ENCODE peak calls at places on chromosomes 12 and 14, in four cellular contexts. One of them, this sample, is unnamed.

GRCh38 chr14:101476258-101476930 is 84.9 kb upstream of the DIO3 start:
- DNase-seq in astrocyte: no peak
- DNase-seq in MM.1S: no peak
- DNase-seq in GM23248: no peak
- DNase-seq in this sample: peak; percentile 75

GRCh38 chr14:100004392-100004791 is 60.8 kb upstream of the EVL start:
- DNase-seq in GM23248: no peak
- DNase-seq in MM.1S: no peak
- DNase-seq in astrocyte: no peak
- DNase-seq in this sample: no peak

GRCh38 chr12:52521581-52522266 is 1.5 kb upstream of the KRT5 start:
- DNase-seq in astrocyte: peak; percentile 39
- DNase-seq in MM.1S: no peak
- DNase-seq in GM23248: peak; percentile 64
- DNase-seq in this sample: peak; percentile 97

GRCh38 chr12:15584366-15585041 is 204.7 kb downstream of the EPS8 start:
- DNase-seq in GM23248: peak; percentile 77
- DNase-seq in MM.1S: peak; percentile 63
- DNase-seq in astrocyte: peak; percentile 53
- DNase-seq in this sample: no peak

GRCh38 chr12:132904718-132905328 is 17.4 kb upstream of the CHFR start:
- DNase-seq in MM.1S: no peak
- DNase-seq in astrocyte: no peak
- DNase-seq in GM23248: peak; percentile 72
- DNase-seq in this sample: no peak

GRCh38 chr12:32399373-32400113 is at the start of gene FGD4:
- DNase-seq in GM23248: peak; percentile 77
- DNase-seq in astrocyte: peak; percentile 70
- DNase-seq in MM.1S: peak; percentile 90
- DNase-seq in this sample: peak; percentile 88

GRCh38 chr14:81506512-81506911 is 27.1 kb downstream of the SEL1L start:
- DNase-seq in GM23248: no peak
- DNase-seq in astrocyte: no peak
- DNase-seq in MM.1S: no peak
- DNase-seq in this sample: no peak

GRCh38 chr14:61749867-61750266 is 12.4 kb upstream of the SNAPC1 start:
- DNase-seq in GM23248: peak; percentile 49
- DNase-seq in astrocyte: no peak
- DNase-seq in MM.1S: no peak
- DNase-seq in this sample: peak; percentile 78

GRCh38 chr12:66074561-66074960 is 56.0 kb downstream of the LLPH start:
- DNase-seq in astrocyte: peak; percentile 52
- DNase-seq in GM23248: peak; percentile 11
- DNase-seq in MM.1S: no peak
- DNase-seq in this sample: no peak

GRCh38 chr12:45269407-45269741 is 53.5 kb downstream of the ANO6 start:
- DNase-seq in astrocyte: no peak
- DNase-seq in GM23248: no peak
- DNase-seq in MM.1S: no peak
- DNase-seq in this sample: no peak

GRCh38 chr12:26971963-26972362 is 33.7 kb downstream of the FGFR1OP2 start:
- DNase-seq in GM23248: no peak
- DNase-seq in astrocyte: no peak
- DNase-seq in MM.1S: peak; percentile 82
- DNase-seq in this sample: no peak

GRCh38 chr12:9064201-9064814 is 51.4 kb downstream of the A2M start:
- DNase-seq in GM23248: peak; percentile 74
- DNase-seq in MM.1S: peak; percentile 85
- DNase-seq in astrocyte: peak; percentile 23
- DNase-seq in this sample: peak; percentile 75

GRCh38 chr12:30866256-30866655 is 60.3 kb upstream of the TSPAN11 start:
- DNase-seq in astrocyte: no peak
- DNase-seq in GM23248: no peak
- DNase-seq in MM.1S: no peak
- DNase-seq in this sample: no peak

GRCh38 chr12:30862486-30862885 is 64.1 kb upstream of the TSPAN11 start:
- DNase-seq in MM.1S: no peak
- DNase-seq in GM23248: peak; percentile 36
- DNase-seq in astrocyte: peak; percentile 35
- DNase-seq in this sample: no peak

GRCh38 chr12:30867415-30867814 is 59.1 kb upstream of the TSPAN11 start:
- DNase-seq in MM.1S: no peak
- DNase-seq in GM23248: no peak
- DNase-seq in astrocyte: no peak
- DNase-seq in this sample: no peak

GRCh38 chr12:30859226-30859625 is 67.3 kb upstream of the TSPAN11 start:
- DNase-seq in GM23248: no peak
- DNase-seq in astrocyte: no peak
- DNase-seq in MM.1S: no peak
- DNase-seq in this sample: no peak

GRCh38 chr12:30863839-30864238 is 62.7 kb upstream of the TSPAN11 start:
- DNase-seq in astrocyte: no peak
- DNase-seq in MM.1S: no peak
- DNase-seq in GM23248: no peak
- DNase-seq in this sample: no peak
- H3K27ac ChIP-seq in astrocyte: no peak overlapping the region
- H3K27ac ChIP-seq in MM.1S: no peak overlapping the region
- H3K27ac ChIP-seq in GM23248: no peak overlapping the region
- H3K27ac ChIP-seq in this sample: no peak overlapping the region

GRCh38 chr14:35534130-35534883 is at the start of gene INSM2:
- DNase-seq in MM.1S: no peak
- DNase-seq in GM23248: peak; percentile 34
- DNase-seq in astrocyte: no peak
- DNase-seq in this sample: no peak
- TF ChIP-seq EZH2 in MM.1S: no peak
- TF ChIP-seq EZH2 in GM23248: peak; percentile 62
- TF ChIP-seq EZH2 in astrocyte: no peak
- TF ChIP-seq EZH2 in this sample: no peak

GRCh38 chr14:71387753-71388152 is 480.5 kb downstream of the PCNX1 start:
- DNase-seq in MM.1S: no peak
- DNase-seq in GM23248: no peak
- DNase-seq in astrocyte: no peak
- DNase-seq in this sample: no peak

GRCh38 chr14:71388862-71389261 is 481.6 kb downstream of the PCNX1 start:
- DNase-seq in GM23248: no peak
- DNase-seq in MM.1S: no peak
- DNase-seq in astrocyte: no peak
- DNase-seq in this sample: no peak

GRCh38 chr14:71383510-71383909 is 476.3 kb downstream of the PCNX1 start:
- DNase-seq in MM.1S: no peak
- DNase-seq in astrocyte: no peak
- DNase-seq in GM23248: no peak
- DNase-seq in this sample: no peak

GRCh38 chr14:71384007-71384605 is 476.8 kb downstream of the PCNX1 start:
- DNase-seq in MM.1S: no peak
- DNase-seq in astrocyte: no peak
- DNase-seq in GM23248: no peak
- DNase-seq in this sample: no peak

DNA sequence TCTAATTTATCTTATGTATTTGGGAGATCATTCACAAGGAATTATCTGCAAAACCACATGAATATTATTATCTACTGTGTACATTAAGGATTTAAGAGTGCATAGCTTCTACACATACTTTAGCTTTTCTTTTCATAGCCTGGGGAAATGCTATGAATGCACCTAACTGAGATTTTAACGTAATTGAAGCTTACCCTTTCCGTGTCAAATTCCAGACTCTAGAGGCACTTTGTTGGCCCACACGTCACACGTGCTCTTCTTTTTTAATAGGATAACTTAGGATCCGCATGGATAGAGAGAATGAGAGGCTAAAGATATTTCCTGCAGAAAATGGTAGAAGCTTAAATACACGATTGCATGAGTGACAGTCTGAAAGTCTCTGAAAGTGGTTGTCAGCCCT is 481.1 kb downstream of the PCNX1 start:
- DNase-seq in astrocyte: no peak
- DNase-seq in GM23248: no peak
- DNase-seq in MM.1S: no peak
- DNase-seq in this sample: no peak
- H3K27ac ChIP-seq in astrocyte: no peak overlapping the region
- H3K27ac ChIP-seq in GM23248: no peak overlapping the region
- H3K27ac ChIP-seq in MM.1S: no peak overlapping the region
- H3K27ac ChIP-seq in this sample: peak overlapping the region; percentile 42

GRCh38 chr14:103523583-103523969 is 946 bp upstream of the CKB start:
- DNase-seq in MM.1S: no peak
- DNase-seq in GM23248: no peak
- DNase-seq in astrocyte: no peak
- DNase-seq in this sample: no peak
- TF ChIP-seq EZH2 in MM.1S: no peak
- TF ChIP-seq EZH2 in GM23248: no peak
- TF ChIP-seq EZH2 in astrocyte: no peak
- TF ChIP-seq EZH2 in this sample: no peak

DNA sequence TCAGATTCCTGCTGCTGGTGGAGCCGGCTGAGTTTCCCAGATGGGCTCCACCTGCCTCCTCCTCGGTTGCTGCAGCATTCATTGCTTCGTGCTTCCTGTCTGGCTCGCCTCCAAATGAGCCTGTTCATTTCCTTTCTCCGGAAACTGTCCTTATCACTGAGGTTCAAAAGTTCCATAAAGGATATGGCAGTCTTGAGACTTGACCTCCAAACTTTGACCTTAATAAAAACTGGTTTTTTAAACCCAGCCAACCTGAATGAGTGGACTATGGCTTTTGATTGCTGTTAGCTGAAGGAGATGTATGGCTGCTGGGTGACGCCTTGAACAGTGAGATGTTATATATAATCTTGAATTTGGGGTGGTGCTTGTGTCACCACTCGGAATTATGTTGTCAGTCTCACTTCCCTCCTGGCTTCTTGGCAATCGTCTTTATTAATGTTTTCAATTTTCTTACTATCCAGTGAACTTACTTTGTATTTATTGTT is 62.7 kb downstream of the RASSF3 start:
- DNase-seq in astrocyte: peak; percentile 43
- DNase-seq in MM.1S: no peak
- DNase-seq in GM23248: no peak
- DNase-seq in this sample: peak; percentile 71
- H3K27ac ChIP-seq in astrocyte: no peak overlapping the region
- H3K27ac ChIP-seq in MM.1S: no peak overlapping the region
- H3K27ac ChIP-seq in GM23248: no peak overlapping the region
- H3K27ac ChIP-seq in this sample: peak overlapping the region; percentile 87

This sample was measured in PC-9.